ENCODE peak calls at places on chromosomes 16 and 17, in six cellular contexts. G is putamen, S is germinal center, R is EL, F is pancreas, U is astrocyte of the spinal cord. O is an unnamed sample.

GRCh38 chr17:48023408-48024148 is 14.0 kb downstream of the COPZ2 start:
- DNase-seq in G (peak), F (peak), S (peak), R (peak), U (peak), O (peak)

GRCh38 chr17:21282850-21283249 is 1.7 kb upstream of the MAP2K3 start:
- DNase-seq in S (no peak), F (no peak), R (no peak), G (no peak), U (no peak), O (no peak)

GRCh38 chr17:12116143-12116542 is 95.5 kb downstream of the MAP2K4 start:
- DNase-seq in G (no peak), S (no peak), R (no peak), F (no peak), U (no peak), O (no peak)

GRCh38 chr17:9725575-9725974 is 65.8 kb downstream of the DHRS7C start:
- DNase-seq in R (no peak), S (no peak), U (peak), F (no peak), G (no peak), O (no peak)

GRCh38 chr17:1639549-1639948 is 6.0 kb downstream of the SCARF1 start:
- DNase-seq in R (no peak), S (no peak), F (peak), G (no peak), U (no peak), O (peak)

GRCh38 chr17:37147301-37147812 is 198.6 kb downstream of the AATF start:
- DNase-seq in F (no peak), U (peak), S (peak), G (peak), R (peak), O (no peak)

GRCh38 chr17:80237386-80237785 is 17.2 kb downstream of the SLC26A11 start:
- DNase-seq in R (no peak), F (no peak), U (no peak), G (no peak), S (no peak), O (peak)

GRCh38 chr17:80327518-80327917 is 66.9 kb downstream of the RNF213 start:
- DNase-seq in G (no peak), F (no peak), U (no peak), R (no peak), S (no peak), O (no peak)

GRCh38 chr16:46783800-46784199 is 35.7 kb upstream of the MYLK3 start:
- DNase-seq in F (no peak), G (no peak), U (no peak), R (no peak), S (no peak), O (no peak)